ENCODE peak calls at places on chromosomes 12 and 14, in four cellular contexts. F, E, C and Q are unnamed samples.

GRCh38 chr12:106645074-106645421 is 62.2 kb downstream of the RFX4 start:
- DNase-seq in F (no peak), E (no peak), C (no peak), Q (no peak)

GRCh38 chr14:101962503-101962874 is 1.9 kb upstream of the DYNC1H1 start:
- DNase-seq in F (peak; percentile 93), E (no peak), C (no peak), Q (no peak)

GRCh38 chr12:2288875-2289274 is 236.1 kb downstream of the CACNA1C start:
- DNase-seq in F (no peak), E (no peak), C (no peak), Q (no peak)

GRCh38 chr14:64645220-64645891 is 58.9 kb upstream of the PLEKHG3 start:
- DNase-seq in F (peak; percentile 97), E (no peak), C (peak; percentile 73), Q (peak; percentile 41)

GRCh38 chr12:10362325-10362724 is 27.5 kb downstream of the KLRK1 start:
- DNase-seq in F (no peak), E (no peak), C (no peak), Q (no peak)

GRCh38 chr12:66144796-66145754 is 14.5 kb upstream of the LLPH start:
- DNase-seq in F (peak; percentile 75), E (no peak), C (peak; percentile 20), Q (peak; percentile 28)

GRCh38 chr12:122235741-122236140 is 9.9 kb upstream of the DIABLO start:
- DNase-seq in F (no peak), E (no peak), C (no peak), Q (no peak)

GRCh38 chr12:12273291-12273957 is 6.6 kb upstream of the LRP6 start:
- DNase-seq in F (peak; percentile 36), E (no peak), C (no peak), Q (peak; percentile 65)

GRCh38 chr14:102821252-102821651 is 44.0 kb downstream of the TRAF3 start:
- DNase-seq in F (no peak), E (no peak), C (no peak), Q (peak; percentile 35)

GRCh38 chr12:74401035-74401434 is 136.6 kb upstream of the ATXN7L3B start:
- DNase-seq in F (no peak), E (no peak), C (no peak), Q (no peak)

GRCh38 chr14:56173360-56173922 is 55.2 kb downstream of the PELI2 start:
- DNase-seq in F (no peak), E (no peak), C (no peak), Q (no peak)

GRCh38 chr12:67193705-67194104 is 75.5 kb upstream of the CAND1 start:
- DNase-seq in F (peak; percentile 23), E (no peak), C (peak; percentile 22), Q (peak; percentile 58)

GRCh38 chr12:121465921-121466799 is 66.2 kb downstream of the RNF34 start:
- DNase-seq in F (no peak), E (peak; percentile 29), C (no peak), Q (no peak)

GRCh38 chr14:52068741-52069616 is at the start of gene NID2:
- DNase-seq in F (peak; percentile 95), E (peak; percentile 20), C (peak; percentile 64), Q (peak; percentile 93)

GRCh38 chr14:75811862-75812505 is 150.9 kb downstream of the TTLL5 start:
- DNase-seq in F (no peak), E (no peak), C (no peak), Q (no peak)

DNA sequence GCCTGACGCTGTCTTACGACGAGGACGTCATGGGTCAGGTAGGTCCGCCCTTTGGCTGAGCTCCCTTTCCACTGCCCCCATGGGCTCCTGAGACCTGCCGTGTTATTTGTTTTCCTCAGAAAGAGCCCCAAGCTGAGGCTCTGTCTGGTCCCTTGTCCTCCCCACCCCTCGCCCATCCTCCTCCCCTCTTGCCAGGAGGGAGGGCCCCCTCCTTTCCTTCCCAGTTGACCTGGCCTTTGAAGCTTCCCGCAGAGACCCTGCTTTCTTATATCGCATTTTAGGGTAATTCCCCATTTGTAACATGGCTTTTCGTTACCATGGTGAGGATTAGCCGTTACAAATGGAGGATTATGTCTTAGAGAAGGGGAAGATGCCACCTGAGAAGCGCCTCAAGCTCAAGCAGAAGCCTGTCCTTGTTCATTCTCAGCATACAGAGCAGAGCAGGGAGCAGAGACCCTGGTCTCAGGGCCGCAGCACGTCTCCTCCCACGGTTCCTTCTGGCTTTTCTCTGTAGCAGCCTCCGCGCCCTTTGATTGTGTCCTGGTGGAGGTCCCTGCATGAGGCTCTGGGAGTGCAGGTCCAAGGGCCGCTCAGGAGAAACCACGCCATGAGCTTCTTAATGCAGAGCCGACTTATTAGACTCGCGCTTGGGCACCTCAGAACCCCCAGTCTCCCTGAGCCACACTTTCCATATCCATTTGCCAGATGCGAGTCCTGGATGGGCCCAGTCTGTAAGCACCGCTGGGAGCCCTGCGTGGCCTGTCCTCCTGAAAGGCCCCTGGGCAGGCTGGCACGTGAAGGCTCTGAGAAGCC is 47.2 kb downstream of the UBE3B start:
- DNase-seq in F (no peak), E (no peak), C (no peak), Q (peak; percentile 17)
- H3K36me3 ChIP-seq in F (peaks cover 71% of the 10 kb centered on the region), E (peaks cover 78% of the 10 kb centered on the region), C (peaks cover 7% of the 10 kb centered on the region), Q (peaks cover 26% of the 10 kb centered on the region)

GRCh38 chr12:109483346-109483745 is 5.9 kb downstream of the UBE3B start:
- DNase-seq in F (no peak), E (no peak), C (no peak), Q (no peak)
- H3K4me3 ChIP-seq in F (no peak overlapping the region), E (no peak overlapping the region), C (no peak overlapping the region), Q (no peak overlapping the region)

GRCh38 chr12:6853626-6854025 is 1.7 kb downstream of the USP5 start:
- DNase-seq in F (no peak), E (no peak), C (no peak), Q (no peak)
- H3K36me3 ChIP-seq in F (peaks cover 38% of the 10 kb centered on the region), E (peaks cover 33% of the 10 kb centered on the region), C (peaks cover 27% of the 10 kb centered on the region), Q (peaks cover 51% of the 10 kb centered on the region)

GRCh38 chr14:94111276-94112095 is 950 bp downstream of the IFI27 start:
- DNase-seq in F (no peak), E (no peak), C (no peak), Q (no peak)
- H3K4me3 ChIP-seq in F (no peak overlapping the region), E (no peak overlapping the region), C (no peak overlapping the region), Q (no peak overlapping the region)

DNA sequence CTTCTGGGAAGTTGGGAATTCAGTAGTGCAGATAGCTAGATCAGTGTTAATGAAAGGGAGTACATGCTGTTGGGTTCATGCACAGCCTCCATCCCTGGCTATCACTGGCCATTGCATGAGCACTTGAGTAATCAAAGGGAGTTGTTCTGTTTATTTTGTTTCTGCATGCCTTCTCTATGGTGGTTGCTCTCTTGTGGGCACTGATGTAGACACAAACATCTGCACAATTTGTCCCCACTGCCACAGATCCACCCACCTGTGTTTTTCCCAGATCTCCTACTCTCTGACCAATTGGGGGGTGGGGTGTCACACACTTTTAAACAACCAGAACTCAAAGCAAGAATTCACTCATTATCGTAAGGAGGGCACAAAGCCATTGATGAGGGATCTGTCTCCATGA is 89.7 kb upstream of the DHRS4 start:
- DNase-seq in F (no peak), E (no peak), C (no peak), Q (no peak)
- H3K36me3 ChIP-seq in F (no peaks in the 10 kb centered on the region), E (no peaks in the 10 kb centered on the region), C (no peaks in the 10 kb centered on the region), Q (no peaks in the 10 kb centered on the region)

GRCh38 chr12:21433525-21433924 is 3.9 kb upstream of the PYROXD1 start:
- DNase-seq in F (no peak), E (no peak), C (no peak), Q (no peak)

GRCh38 chr12:21434704-21435103 is 2.8 kb upstream of the PYROXD1 start:
- DNase-seq in F (no peak), E (no peak), C (no peak), Q (no peak)

GRCh38 chr12:21439347-21439746 is 1.9 kb downstream of the PYROXD1 start:
- DNase-seq in F (no peak), E (no peak), C (no peak), Q (no peak)

GRCh38 chr12:21444193-21445146 is 7.0 kb downstream of the PYROXD1 start:
- DNase-seq in F (no peak), E (no peak), C (no peak), Q (no peak)

DNA sequence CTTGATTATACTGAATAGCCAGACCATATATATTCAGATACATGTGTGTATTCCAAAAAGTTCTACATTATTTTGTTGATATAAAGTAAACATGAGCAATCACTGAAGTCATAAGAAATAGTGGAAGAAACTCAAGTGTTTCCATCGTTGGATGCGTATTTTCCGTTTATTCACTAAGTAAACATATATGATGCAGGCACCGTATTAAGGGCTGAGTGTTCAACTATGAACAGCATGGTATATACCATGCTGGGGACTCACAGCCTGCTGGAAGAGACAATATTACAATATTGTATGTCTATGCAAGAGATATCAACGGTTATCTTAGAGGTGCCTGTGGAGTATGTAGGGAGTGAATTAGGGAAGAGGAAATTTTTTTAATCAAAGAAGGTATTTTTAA is 1.2 kb downstream of the PYROXD1 start:
- DNase-seq in F (peak; percentile 12), E (no peak), C (no peak), Q (no peak)
- H3K4me3 ChIP-seq in F (no peak overlapping the region), E (peak overlapping the region; percentile 74), C (no peak overlapping the region), Q (peak overlapping the region; percentile 57)

GRCh38 chr12:108646597-108647190 is 13.0 kb upstream of the SELPLG start:
- DNase-seq in F (peak; percentile 76), E (no peak), C (no peak), Q (no peak)

GRCh38 chr12:108648371-108648770 is 14.7 kb upstream of the SELPLG start:
- DNase-seq in F (no peak), E (no peak), C (no peak), Q (no peak)

GRCh38 chr12:108649126-108649525 is 15.4 kb upstream of the SELPLG start:
- DNase-seq in F (peak; percentile 75), E (no peak), C (no peak), Q (no peak)

GRCh38 chr12:108647199-108647935 is 13.7 kb upstream of the SELPLG start:
- DNase-seq in F (no peak), E (no peak), C (no peak), Q (no peak)

GRCh38 chr12:108647936-108648287 is 14.2 kb upstream of the SELPLG start:
- DNase-seq in F (no peak), E (no peak), C (no peak), Q (no peak)
- H3K36me3 ChIP-seq in F (peaks cover 56% of the 10 kb centered on the region), E (no peaks in the 10 kb centered on the region), C (peaks cover 3% of the 10 kb centered on the region), Q (peaks cover 30% of the 10 kb centered on the region)